ENCODE peak calls at places on chromosomes 3 and 15, in nine cellular contexts. V, U, D, Z, Q, X, J, S and P are unnamed samples.

GRCh38 chr3:3074551-3075257 is 35.5 kb downstream of the IL5RA start:
- DNase-seq in V (no peak), U (no peak), D (no peak), Z (no peak), Q (no peak), X (no peak), J (no peak), S (no peak), P (no peak)

GRCh38 chr3:20380310-20380709 is 194.3 kb upstream of the SGO1 start:
- DNase-seq in V (no peak), U (peak), D (no peak), Z (no peak), Q (no peak), X (no peak), J (no peak), S (no peak), P (no peak)

GRCh38 chr15:83372434-83372873 is 74.7 kb upstream of the SH3GL3 start:
- DNase-seq in V (peak), U (no peak), D (peak), Z (no peak), Q (no peak), X (no peak), J (peak), S (no peak), P (peak)

GRCh38 chr3:179196700-179197099 is 48.5 kb downstream of the PIK3CA start:
- DNase-seq in V (peak), U (no peak), D (no peak), Z (no peak), Q (no peak), X (no peak), J (no peak), S (no peak), P (no peak)

GRCh38 chr3:93969443-93969842 is 4.3 kb downstream of the PROS1 start:
- DNase-seq in V (no peak), U (peak), D (no peak), Z (no peak), Q (no peak), X (no peak), J (peak), S (no peak), P (no peak)

GRCh38 chr3:110494728-110495127 is 576.9 kb upstream of the NECTIN3 start:
- DNase-seq in V (no peak), U (no peak), D (no peak), Z (no peak), Q (no peak), X (no peak), J (no peak), S (no peak), P (no peak)

GRCh38 chr3:112508261-112508660 is 9.0 kb upstream of the BTLA start:
- DNase-seq in V (no peak), U (no peak), D (no peak), Z (no peak), Q (no peak), X (no peak), J (no peak), S (no peak), P (no peak)

GRCh38 chr15:70559223-70559823 is 204.0 kb downstream of the UACA start:
- DNase-seq in V (no peak), U (peak), D (no peak), Z (no peak), Q (peak), X (no peak), J (peak), S (no peak), P (no peak)

GRCh38 chr3:182913889-182914288 is 66.4 kb downstream of the DCUN1D1 start:
- DNase-seq in V (no peak), U (no peak), D (no peak), Z (no peak), Q (no peak), X (peak), J (no peak), S (no peak), P (no peak)

GRCh38 chr3:44445786-44446185 is 31.7 kb downstream of the ZNF445 start:
- DNase-seq in V (no peak), U (no peak), D (no peak), Z (no peak), Q (no peak), X (no peak), J (no peak), S (no peak), P (no peak)

GRCh38 chr3:195587406-195587805 is 3.7 kb upstream of the APOD start:
- DNase-seq in V (no peak), U (no peak), D (no peak), Z (no peak), Q (no peak), X (no peak), J (no peak), S (no peak), P (no peak)

GRCh38 chr3:13879946-13880810 is at the start of gene WNT7A:
- DNase-seq in V (peak), U (no peak), D (no peak), Z (no peak), Q (no peak), X (no peak), J (peak), S (peak), P (no peak)

GRCh38 chr3:154850921-154851320 is 229.2 kb upstream of the MME start:
- DNase-seq in V (no peak), U (no peak), D (no peak), Z (no peak), Q (no peak), X (peak), J (no peak), S (no peak), P (no peak)

GRCh38 chr3:106447902-106448301 is 579.1 kb upstream of the CBLB start:
- DNase-seq in V (no peak), U (no peak), D (no peak), Z (no peak), Q (no peak), X (no peak), J (no peak), S (no peak), P (no peak)

GRCh38 chr15:41904487-41905359 is 10.9 kb upstream of the SPTBN5 start:
- DNase-seq in V (peak), U (peak), D (no peak), Z (no peak), Q (peak), X (no peak), J (peak), S (peak), P (no peak)

GRCh38 chr3:181230258-181230657 is 240.7 kb upstream of the DNAJC19 start:
- DNase-seq in V (no peak), U (no peak), D (no peak), Z (no peak), Q (no peak), X (no peak), J (no peak), S (no peak), P (no peak)

GRCh38 chr3:68163054-68163453 is 508.6 kb upstream of the SUCLG2 start:
- DNase-seq in V (no peak), U (no peak), D (no peak), Z (no peak), Q (no peak), X (no peak), J (no peak), S (no peak), P (no peak)

GRCh38 chr3:141249041-141249440 is 17.4 kb downstream of the PXYLP1 start:
- DNase-seq in V (no peak), U (no peak), D (no peak), Z (peak), Q (no peak), X (no peak), J (no peak), S (no peak), P (peak)

GRCh38 chr3:66910721-66911120 is 87.4 kb upstream of the KBTBD8 start:
- DNase-seq in V (no peak), U (no peak), D (no peak), Z (no peak), Q (no peak), X (no peak), J (no peak), S (no peak), P (no peak)
- TF ChIP-seq CTCF in V (no peak), U (no peak), D (no peak), Z (no peak), Q (no peak), X (no peak), J (no peak), S (no peak), P (no peak)

GRCh38 chr3:51637941-51638471 is 33.0 kb upstream of the TEX264 start:
- DNase-seq in V (peak), U (peak), D (no peak), Z (no peak), Q (peak), X (peak), J (peak), S (peak), P (no peak)

GRCh38 chr3:51637144-51637940 is 33.7 kb upstream of the TEX264 start:
- DNase-seq in V (no peak), U (no peak), D (no peak), Z (no peak), Q (no peak), X (peak), J (no peak), S (no peak), P (no peak)

GRCh38 chr3:51646091-51646490 is 25.0 kb upstream of the TEX264 start:
- DNase-seq in V (no peak), U (peak), D (no peak), Z (no peak), Q (no peak), X (no peak), J (no peak), S (no peak), P (no peak)

DNA sequence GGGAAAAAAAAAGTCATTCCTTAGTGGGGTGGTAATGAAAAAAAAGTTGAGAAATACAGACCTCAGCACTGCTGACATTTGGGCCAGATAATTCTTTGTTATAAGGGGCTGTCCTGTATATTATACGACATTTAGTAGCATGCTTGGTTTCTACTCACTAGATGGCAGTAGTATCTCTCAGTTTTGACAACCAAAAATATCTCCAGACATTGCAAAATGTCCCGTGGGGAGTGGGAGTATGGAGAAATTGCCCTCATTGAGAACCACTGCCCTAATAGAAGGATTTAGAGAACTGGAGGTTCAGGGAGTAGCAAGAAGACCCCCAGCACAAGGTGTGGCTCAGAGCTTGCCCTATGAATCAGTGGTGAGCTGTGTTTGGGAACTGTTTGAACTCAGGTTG is 28.6 kb upstream of the TEX264 start:
- DNase-seq in V (no peak), U (no peak), D (no peak), Z (no peak), Q (no peak), X (no peak), J (peak), S (no peak), P (no peak)
- TF ChIP-seq CTCF in V (peak), U (peak), D (peak), Z (peak), Q (no peak), X (peak), J (peak), S (no peak), P (peak)

GRCh38 chr15:60616628-60617027 is 137.7 kb upstream of the ICE2 start:
- DNase-seq in V (no peak), U (no peak), D (no peak), Z (peak), Q (no peak), X (no peak), J (no peak), S (no peak), P (no peak)

GRCh38 chr15:60614028-60614427 is 135.1 kb upstream of the ICE2 start:
- DNase-seq in V (no peak), U (no peak), D (no peak), Z (no peak), Q (no peak), X (no peak), J (no peak), S (no peak), P (no peak)

GRCh38 chr15:60614862-60615771 is 136.2 kb upstream of the ICE2 start:
- DNase-seq in V (peak), U (no peak), D (no peak), Z (peak), Q (no peak), X (peak), J (no peak), S (no peak), P (no peak)

GRCh38 chr15:60618206-60618605 is 139.3 kb upstream of the ICE2 start:
- DNase-seq in V (no peak), U (no peak), D (no peak), Z (peak), Q (no peak), X (no peak), J (no peak), S (no peak), P (no peak)

GRCh38 chr15:60616147-60616546 is 137.2 kb upstream of the ICE2 start:
- DNase-seq in V (no peak), U (no peak), D (no peak), Z (peak), Q (no peak), X (no peak), J (no peak), S (no peak), P (no peak)
- TF ChIP-seq CTCF in V (no peak), U (no peak), D (no peak), Z (no peak), Q (no peak), X (no peak), J (no peak), S (no peak), P (no peak)

GRCh38 chr3:8900065-8900464 is 63.2 kb downstream of the RAD18 start:
- DNase-seq in V (no peak), U (no peak), D (no peak), Z (no peak), Q (no peak), X (no peak), J (no peak), S (no peak), P (no peak)
- TF ChIP-seq CTCF in V (no peak), U (no peak), D (no peak), Z (no peak), Q (no peak), X (peak), J (no peak), S (no peak), P (peak)

GRCh38 chr15:72473670-72474465 is at the start of gene ARIH1:
- DNase-seq in V (peak), U (peak), D (peak), Z (peak), Q (peak), X (peak), J (peak), S (peak), P (peak)
- TF ChIP-seq CTCF in V (peak), U (peak), D (no peak), Z (peak), Q (no peak), X (peak), J (peak), S (no peak), P (no peak)

GRCh38 chr15:82086243-82086995 is 40.6 kb upstream of the MEX3B start:
- DNase-seq in V (no peak), U (no peak), D (no peak), Z (no peak), Q (no peak), X (no peak), J (no peak), S (no peak), P (no peak)

GRCh38 chr15:82080774-82081173 is 35.0 kb upstream of the MEX3B start:
- DNase-seq in V (no peak), U (no peak), D (no peak), Z (no peak), Q (no peak), X (no peak), J (no peak), S (no peak), P (no peak)

GRCh38 chr15:82079736-82080135 is 33.9 kb upstream of the MEX3B start:
- DNase-seq in V (no peak), U (no peak), D (no peak), Z (no peak), Q (no peak), X (no peak), J (peak), S (no peak), P (no peak)

GRCh38 chr15:82081904-82082810 is 36.3 kb upstream of the MEX3B start:
- DNase-seq in V (peak), U (peak), D (no peak), Z (no peak), Q (no peak), X (no peak), J (peak), S (no peak), P (no peak)
- TF ChIP-seq CTCF in V (peak), U (peak), D (no peak), Z (no peak), Q (no peak), X (no peak), J (peak), S (no peak), P (peak)

GRCh38 chr3:170844377-170844776 is 25.6 kb downstream of the RPL22L1 start:
- DNase-seq in V (no peak), U (no peak), D (no peak), Z (no peak), Q (no peak), X (no peak), J (no peak), S (no peak), P (no peak)

GRCh38 chr3:170852307-170852706 is 17.7 kb downstream of the RPL22L1 start:
- DNase-seq in V (no peak), U (no peak), D (no peak), Z (no peak), Q (no peak), X (no peak), J (no peak), S (no peak), P (no peak)

GRCh38 chr3:170848294-170848917 is 21.6 kb downstream of the RPL22L1 start:
- DNase-seq in V (no peak), U (no peak), D (no peak), Z (no peak), Q (no peak), X (no peak), J (no peak), S (no peak), P (no peak)
- TF ChIP-seq CTCF in V (peak), U (no peak), D (peak), Z (peak), Q (no peak), X (peak), J (peak), S (peak), P (peak)

GRCh38 chr3:188283347-188283746 is 129.4 kb downstream of the LPP start:
- DNase-seq in V (no peak), U (no peak), D (no peak), Z (no peak), Q (no peak), X (no peak), J (peak), S (peak), P (no peak)
- TF ChIP-seq CTCF in V (no peak), U (peak), D (no peak), Z (peak), Q (no peak), X (no peak), J (no peak), S (no peak), P (no peak)